ENCODE peak calls at places on chromosomes 1 and 21, in seven cellular contexts. One of them, this sample, is unnamed.

GRCh38 chr1:154434346-154435075 is 29.4 kb downstream of the IL6R start:
- DNase-seq in stomach: peak; percentile 81
- DNase-seq in colonic mucosa: peak; percentile 79
- DNase-seq in lung: peak; percentile 67
- DNase-seq in sigmoid colon: peak; percentile 98
- DNase-seq in neural progenitor cell: no peak
- DNase-seq in testis: peak; percentile 86
- DNase-seq in this sample: no peak

GRCh38 chr1:191757003-191757402 is 401.3 kb upstream of the RGS18 start:
- DNase-seq in stomach: no peak
- DNase-seq in colonic mucosa: no peak
- DNase-seq in lung: no peak
- DNase-seq in sigmoid colon: no peak
- DNase-seq in neural progenitor cell: no peak
- DNase-seq in testis: no peak
- DNase-seq in this sample: no peak

GRCh38 chr21:46420241-46421190 is 38.2 kb upstream of the DIP2A start:
- DNase-seq in stomach: no peak
- DNase-seq in colonic mucosa: no peak
- DNase-seq in lung: no peak
- DNase-seq in sigmoid colon: no peak
- DNase-seq in neural progenitor cell: no peak
- DNase-seq in testis: no peak
- DNase-seq in this sample: no peak

GRCh38 chr21:33458861-33459260 is 20.9 kb downstream of the TMEM50B start:
- DNase-seq in stomach: no peak
- DNase-seq in colonic mucosa: no peak
- DNase-seq in lung: no peak
- DNase-seq in sigmoid colon: no peak
- DNase-seq in neural progenitor cell: no peak
- DNase-seq in testis: no peak
- DNase-seq in this sample: no peak

GRCh38 chr1:239084459-239085080 is 301.8 kb upstream of the CHRM3 start:
- DNase-seq in stomach: no peak
- DNase-seq in colonic mucosa: no peak
- DNase-seq in lung: no peak
- DNase-seq in sigmoid colon: no peak
- DNase-seq in neural progenitor cell: no peak
- DNase-seq in testis: no peak
- DNase-seq in this sample: no peak

GRCh38 chr1:55839221-55839620 is 624.1 kb upstream of the USP24 start:
- DNase-seq in stomach: no peak
- DNase-seq in colonic mucosa: no peak
- DNase-seq in lung: no peak
- DNase-seq in sigmoid colon: no peak
- DNase-seq in neural progenitor cell: no peak
- DNase-seq in testis: no peak
- DNase-seq in this sample: no peak

GRCh38 chr21:28393279-28393678 is 599.4 kb downstream of the LTN1 start:
- DNase-seq in stomach: peak; percentile 84
- DNase-seq in colonic mucosa: peak; percentile 71
- DNase-seq in lung: no peak
- DNase-seq in sigmoid colon: no peak
- DNase-seq in neural progenitor cell: no peak
- DNase-seq in testis: no peak
- DNase-seq in this sample: no peak

GRCh38 chr1:1598720-1599029 is 1.3 kb downstream of the FNDC10 start:
- DNase-seq in stomach: no peak
- DNase-seq in colonic mucosa: no peak
- DNase-seq in lung: no peak
- DNase-seq in sigmoid colon: no peak
- DNase-seq in neural progenitor cell: no peak
- DNase-seq in testis: no peak
- DNase-seq in this sample: no peak

GRCh38 chr1:87329051-87329755 is 523 bp downstream of the LMO4 start:
- DNase-seq in stomach: peak; percentile 56
- DNase-seq in colonic mucosa: peak; percentile 66
- DNase-seq in lung: peak; percentile 49
- DNase-seq in sigmoid colon: peak; percentile 79
- DNase-seq in neural progenitor cell: peak; percentile 76
- DNase-seq in testis: peak; percentile 63
- DNase-seq in this sample: peak; percentile 17

GRCh38 chr1:156126043-156126700 is 11.7 kb downstream of the LMNA start:
- DNase-seq in stomach: peak; percentile 79
- DNase-seq in colonic mucosa: peak; percentile 79
- DNase-seq in lung: peak; percentile 88
- DNase-seq in sigmoid colon: peak; percentile 96
- DNase-seq in neural progenitor cell: no peak
- DNase-seq in testis: peak; percentile 78
- DNase-seq in this sample: peak; percentile 61

GRCh38 chr1:43311521-43311920 is 10.7 kb downstream of the TIE1 start:
- DNase-seq in stomach: no peak
- DNase-seq in colonic mucosa: no peak
- DNase-seq in lung: no peak
- DNase-seq in sigmoid colon: no peak
- DNase-seq in neural progenitor cell: no peak
- DNase-seq in testis: no peak
- DNase-seq in this sample: no peak

GRCh38 chr1:106063510-106063909 is 993.0 kb upstream of the PRMT6 start:
- DNase-seq in stomach: no peak
- DNase-seq in colonic mucosa: no peak
- DNase-seq in lung: no peak
- DNase-seq in sigmoid colon: no peak
- DNase-seq in neural progenitor cell: peak; percentile 16
- DNase-seq in testis: no peak
- DNase-seq in this sample: no peak

GRCh38 chr1:19310720-19311502 is 1.0 kb downstream of the AKR7A2 start:
- DNase-seq in stomach: no peak
- DNase-seq in colonic mucosa: peak; percentile 53
- DNase-seq in lung: no peak
- DNase-seq in sigmoid colon: peak; percentile 40
- DNase-seq in neural progenitor cell: peak; percentile 26
- DNase-seq in testis: no peak
- DNase-seq in this sample: no peak

GRCh38 chr1:44059181-44059661 is 28.0 kb upstream of the SLC6A9 start:
- DNase-seq in stomach: no peak
- DNase-seq in colonic mucosa: no peak
- DNase-seq in lung: no peak
- DNase-seq in sigmoid colon: no peak
- DNase-seq in neural progenitor cell: no peak
- DNase-seq in testis: no peak
- DNase-seq in this sample: no peak

GRCh38 chr1:36715797-36716196 is 233.1 kb upstream of the CSF3R start:
- DNase-seq in stomach: no peak
- DNase-seq in colonic mucosa: no peak
- DNase-seq in lung: no peak
- DNase-seq in sigmoid colon: peak; percentile 27
- DNase-seq in neural progenitor cell: no peak
- DNase-seq in testis: no peak
- DNase-seq in this sample: peak; percentile 66

GRCh38 chr1:213484758-213485157 is 433.7 kb downstream of the RPS6KC1 start:
- DNase-seq in stomach: no peak
- DNase-seq in colonic mucosa: no peak
- DNase-seq in lung: no peak
- DNase-seq in sigmoid colon: no peak
- DNase-seq in neural progenitor cell: no peak
- DNase-seq in testis: no peak
- DNase-seq in this sample: no peak

GRCh38 chr1:234658143-234658542 is 48.2 kb upstream of the IRF2BP2 start:
- DNase-seq in stomach: peak; percentile 86
- DNase-seq in colonic mucosa: peak; percentile 45
- DNase-seq in lung: peak; percentile 52
- DNase-seq in sigmoid colon: no peak
- DNase-seq in neural progenitor cell: peak; percentile 46
- DNase-seq in testis: no peak
- DNase-seq in this sample: no peak

GRCh38 chr1:37998913-37999433 is 6.3 kb downstream of the FHL3 start:
- DNase-seq in stomach: no peak
- DNase-seq in colonic mucosa: no peak
- DNase-seq in lung: no peak
- DNase-seq in sigmoid colon: no peak
- DNase-seq in neural progenitor cell: no peak
- DNase-seq in testis: no peak
- DNase-seq in this sample: no peak

GRCh38 chr1:110336300-110337039 is 2.7 kb upstream of the RBM15 start:
- DNase-seq in stomach: no peak
- DNase-seq in colonic mucosa: peak; percentile 45
- DNase-seq in lung: no peak
- DNase-seq in sigmoid colon: no peak
- DNase-seq in neural progenitor cell: no peak
- DNase-seq in testis: no peak
- DNase-seq in this sample: no peak

GRCh38 chr21:41761211-41762181 is 5.4 kb downstream of the RIPK4 start:
- DNase-seq in stomach: peak; percentile 77
- DNase-seq in colonic mucosa: no peak
- DNase-seq in lung: peak; percentile 68
- DNase-seq in sigmoid colon: peak; percentile 75
- DNase-seq in neural progenitor cell: peak; percentile 59
- DNase-seq in testis: no peak
- DNase-seq in this sample: no peak

GRCh38 chr1:98988906-98989603 is 15.6 kb downstream of the PLPPR5 start:
- DNase-seq in stomach: no peak
- DNase-seq in colonic mucosa: no peak
- DNase-seq in lung: no peak
- DNase-seq in sigmoid colon: no peak
- DNase-seq in neural progenitor cell: no peak
- DNase-seq in testis: no peak
- DNase-seq in this sample: no peak

GRCh38 chr1:184935919-184936798 is 38.1 kb downstream of the NIBAN1 start:
- DNase-seq in stomach: no peak
- DNase-seq in colonic mucosa: no peak
- DNase-seq in lung: no peak
- DNase-seq in sigmoid colon: no peak
- DNase-seq in neural progenitor cell: no peak
- DNase-seq in testis: no peak
- DNase-seq in this sample: peak; percentile 9
- H3K27ac ChIP-seq in stomach: no peak overlapping the region
- H3K27ac ChIP-seq in colonic mucosa: no peak overlapping the region
- H3K27ac ChIP-seq in lung: no peak overlapping the region
- H3K27ac ChIP-seq in sigmoid colon: peak overlapping the region; percentile 27
- H3K27ac ChIP-seq in neural progenitor cell: no peak overlapping the region
- H3K27ac ChIP-seq in testis: no peak overlapping the region
- H3K27ac ChIP-seq in this sample: no peak overlapping the region

GRCh38 chr1:168145184-168146159 is 8.7 kb upstream of the GPR161 start:
- DNase-seq in stomach: peak; percentile 87
- DNase-seq in colonic mucosa: peak; percentile 90
- DNase-seq in lung: peak; percentile 88
- DNase-seq in sigmoid colon: peak; percentile 92
- DNase-seq in neural progenitor cell: peak; percentile 90
- DNase-seq in testis: peak; percentile 92
- DNase-seq in this sample: peak; percentile 73
- H3K4me3 ChIP-seq in stomach: no peak overlapping the region
- H3K4me3 ChIP-seq in colonic mucosa: no peak overlapping the region
- H3K4me3 ChIP-seq in lung: no peak overlapping the region
- H3K4me3 ChIP-seq in sigmoid colon: no peak overlapping the region
- H3K4me3 ChIP-seq in neural progenitor cell: no peak overlapping the region
- H3K4me3 ChIP-seq in testis: no peak overlapping the region
- H3K4me3 ChIP-seq in this sample: no peak overlapping the region

DNA sequence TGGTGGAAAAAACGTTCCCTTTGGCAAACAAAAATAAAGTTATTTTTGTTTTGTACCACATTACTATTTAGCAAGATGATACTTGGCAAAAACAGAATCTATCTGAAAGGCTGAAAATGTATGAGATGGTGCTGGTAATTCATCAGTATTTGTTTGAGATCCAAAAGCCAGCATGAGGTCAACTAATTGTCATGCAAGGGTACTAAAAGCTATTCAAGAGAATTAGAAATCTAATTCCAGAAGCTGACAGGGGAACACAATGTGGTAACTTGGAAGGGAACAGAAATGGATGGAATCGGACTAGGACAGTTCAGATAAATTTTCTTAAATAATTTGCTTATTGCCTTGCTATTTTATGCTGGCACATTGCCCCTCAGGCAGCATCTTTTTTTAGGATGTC is 263.8 kb downstream of the KCNT2 start:
- DNase-seq in stomach: no peak
- DNase-seq in colonic mucosa: no peak
- DNase-seq in lung: no peak
- DNase-seq in sigmoid colon: no peak
- DNase-seq in neural progenitor cell: peak; percentile 40
- DNase-seq in testis: no peak
- DNase-seq in this sample: no peak
- H3K27ac ChIP-seq in stomach: no peak overlapping the region
- H3K27ac ChIP-seq in colonic mucosa: no peak overlapping the region
- H3K27ac ChIP-seq in lung: no peak overlapping the region
- H3K27ac ChIP-seq in sigmoid colon: no peak overlapping the region
- H3K27ac ChIP-seq in neural progenitor cell: peak overlapping the region; percentile 66
- H3K27ac ChIP-seq in testis: no peak overlapping the region
- H3K27ac ChIP-seq in this sample: no peak overlapping the region

DNA sequence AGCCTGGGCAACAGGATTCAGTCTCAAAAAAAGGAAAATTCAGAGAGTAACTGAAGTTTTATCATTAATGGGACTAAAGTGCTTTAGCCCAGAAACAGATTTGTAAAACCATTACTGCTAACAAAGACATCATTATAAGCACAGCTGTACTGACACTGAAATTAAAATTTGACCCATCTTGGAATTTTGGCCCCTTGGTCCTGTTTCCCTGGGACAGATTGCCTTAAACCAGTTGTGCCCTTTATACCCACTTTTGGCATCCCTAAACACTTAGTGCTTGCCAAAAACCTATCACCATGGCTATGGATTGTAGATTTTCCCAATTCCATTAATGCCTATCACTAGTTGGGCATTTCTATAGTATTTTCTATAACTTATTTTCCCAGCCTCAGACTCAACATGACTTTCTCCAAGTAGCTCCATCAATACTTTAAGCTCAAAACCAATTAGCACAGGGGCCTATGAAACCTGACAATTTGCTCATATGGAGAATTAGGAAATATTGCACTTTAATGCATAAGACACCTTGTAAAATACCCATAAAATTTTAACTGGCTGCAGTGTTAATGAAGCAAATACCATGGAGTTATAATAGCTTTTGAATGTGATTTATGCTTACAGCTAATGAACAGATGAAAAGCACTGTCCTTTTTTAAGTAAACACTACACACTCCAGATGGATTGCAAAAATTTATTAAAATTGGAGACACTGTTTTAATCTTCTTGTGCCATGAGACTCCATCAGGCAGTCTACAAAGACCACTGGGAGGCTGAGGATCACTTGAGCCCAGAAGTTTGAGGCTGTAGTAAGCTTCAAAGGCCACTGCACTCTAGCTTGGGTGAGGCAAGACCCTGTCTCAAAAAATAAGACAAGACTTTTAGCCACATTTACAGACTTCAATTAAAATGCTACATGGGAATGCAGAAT is 4.3 kb downstream of the GAS5 start:
- DNase-seq in stomach: no peak
- DNase-seq in colonic mucosa: no peak
- DNase-seq in lung: no peak
- DNase-seq in sigmoid colon: no peak
- DNase-seq in neural progenitor cell: no peak
- DNase-seq in testis: no peak
- DNase-seq in this sample: no peak
- H3K4me3 ChIP-seq in stomach: no peak overlapping the region
- H3K4me3 ChIP-seq in colonic mucosa: no peak overlapping the region
- H3K4me3 ChIP-seq in lung: no peak overlapping the region
- H3K4me3 ChIP-seq in sigmoid colon: no peak overlapping the region
- H3K4me3 ChIP-seq in neural progenitor cell: no peak overlapping the region
- H3K4me3 ChIP-seq in testis: no peak overlapping the region
- H3K4me3 ChIP-seq in this sample: no peak overlapping the region

This sample was measured in WERI-Rb-1.